ENCODE peak calls at places on chromosomes 1 and 21, in eight cellular contexts. One of them, this sample, is unnamed.

GRCh38 chr21:25313891-25314646 is 293.2 kb downstream of the MRPL39 start:
- DNase-seq in effector CD4-positive, alpha-beta T cell: no peak
- DNase-seq in LHCN-M2: peak
- DNase-seq in fibroblast of pulmonary artery: peak
- DNase-seq in T-helper 2 cell: no peak
- DNase-seq in HTR-8/SVneo: peak
- DNase-seq in NK-92 treated with Interleukin-12 subunit alpha and Interleukin-12 subunit beta, amount 100 ng/mL, for 24 hours: no peak
- DNase-seq in H4: peak
- DNase-seq in this sample: no peak

GRCh38 chr1:58460469-58460868 is 86.1 kb downstream of the OMA1 start:
- DNase-seq in NK-92 treated with Interleukin-12 subunit alpha and Interleukin-12 subunit beta, amount 100 ng/mL, for 24 hours: no peak
- DNase-seq in effector CD4-positive, alpha-beta T cell: no peak
- DNase-seq in H4: no peak
- DNase-seq in LHCN-M2: peak
- DNase-seq in HTR-8/SVneo: peak
- DNase-seq in fibroblast of pulmonary artery: peak
- DNase-seq in T-helper 2 cell: no peak
- DNase-seq in this sample: no peak

GRCh38 chr21:42164064-42164789 is 54.7 kb upstream of the ABCG1 start:
- DNase-seq in fibroblast of pulmonary artery: peak
- DNase-seq in HTR-8/SVneo: peak
- DNase-seq in NK-92 treated with Interleukin-12 subunit alpha and Interleukin-12 subunit beta, amount 100 ng/mL, for 24 hours: peak
- DNase-seq in T-helper 2 cell: no peak
- DNase-seq in LHCN-M2: no peak
- DNase-seq in effector CD4-positive, alpha-beta T cell: peak
- DNase-seq in H4: no peak
- DNase-seq in this sample: peak

GRCh38 chr1:161779393-161779792 is 13.3 kb downstream of the ATF6 start:
- DNase-seq in fibroblast of pulmonary artery: no peak
- DNase-seq in HTR-8/SVneo: no peak
- DNase-seq in LHCN-M2: no peak
- DNase-seq in H4: no peak
- DNase-seq in effector CD4-positive, alpha-beta T cell: no peak
- DNase-seq in T-helper 2 cell: no peak
- DNase-seq in NK-92 treated with Interleukin-12 subunit alpha and Interleukin-12 subunit beta, amount 100 ng/mL, for 24 hours: no peak
- DNase-seq in this sample: no peak

GRCh38 chr1:20216574-20216973 is 30.3 kb upstream of the PLA2G2C start:
- DNase-seq in T-helper 2 cell: no peak
- DNase-seq in H4: no peak
- DNase-seq in fibroblast of pulmonary artery: peak
- DNase-seq in HTR-8/SVneo: no peak
- DNase-seq in effector CD4-positive, alpha-beta T cell: no peak
- DNase-seq in LHCN-M2: no peak
- DNase-seq in NK-92 treated with Interleukin-12 subunit alpha and Interleukin-12 subunit beta, amount 100 ng/mL, for 24 hours: no peak
- DNase-seq in this sample: no peak

GRCh38 chr1:30259631-30260030 is 463.8 kb downstream of the MATN1 start:
- DNase-seq in fibroblast of pulmonary artery: no peak
- DNase-seq in H4: peak
- DNase-seq in NK-92 treated with Interleukin-12 subunit alpha and Interleukin-12 subunit beta, amount 100 ng/mL, for 24 hours: no peak
- DNase-seq in HTR-8/SVneo: no peak
- DNase-seq in T-helper 2 cell: no peak
- DNase-seq in effector CD4-positive, alpha-beta T cell: no peak
- DNase-seq in LHCN-M2: no peak
- DNase-seq in this sample: no peak

GRCh38 chr1:72412286-72412685 is 129.9 kb upstream of the NEGR1 start:
- DNase-seq in HTR-8/SVneo: no peak
- DNase-seq in T-helper 2 cell: no peak
- DNase-seq in effector CD4-positive, alpha-beta T cell: no peak
- DNase-seq in LHCN-M2: peak
- DNase-seq in H4: no peak
- DNase-seq in fibroblast of pulmonary artery: no peak
- DNase-seq in NK-92 treated with Interleukin-12 subunit alpha and Interleukin-12 subunit beta, amount 100 ng/mL, for 24 hours: no peak
- DNase-seq in this sample: no peak

GRCh38 chr1:163315773-163316374 is 5.9 kb upstream of the NUF2 start:
- DNase-seq in effector CD4-positive, alpha-beta T cell: peak
- DNase-seq in LHCN-M2: peak
- DNase-seq in T-helper 2 cell: no peak
- DNase-seq in H4: peak
- DNase-seq in HTR-8/SVneo: no peak
- DNase-seq in fibroblast of pulmonary artery: peak
- DNase-seq in NK-92 treated with Interleukin-12 subunit alpha and Interleukin-12 subunit beta, amount 100 ng/mL, for 24 hours: no peak
- DNase-seq in this sample: peak

GRCh38 chr1:230458509-230458908 is 32.4 kb upstream of the PGBD5 start:
- DNase-seq in NK-92 treated with Interleukin-12 subunit alpha and Interleukin-12 subunit beta, amount 100 ng/mL, for 24 hours: no peak
- DNase-seq in H4: peak
- DNase-seq in T-helper 2 cell: no peak
- DNase-seq in effector CD4-positive, alpha-beta T cell: no peak
- DNase-seq in fibroblast of pulmonary artery: peak
- DNase-seq in LHCN-M2: peak
- DNase-seq in HTR-8/SVneo: no peak
- DNase-seq in this sample: no peak

GRCh38 chr21:41960386-41960785 is 6.6 kb upstream of the C2CD2 start:
- DNase-seq in HTR-8/SVneo: no peak
- DNase-seq in T-helper 2 cell: no peak
- DNase-seq in NK-92 treated with Interleukin-12 subunit alpha and Interleukin-12 subunit beta, amount 100 ng/mL, for 24 hours: no peak
- DNase-seq in LHCN-M2: no peak
- DNase-seq in H4: no peak
- DNase-seq in effector CD4-positive, alpha-beta T cell: no peak
- DNase-seq in fibroblast of pulmonary artery: no peak
- DNase-seq in this sample: no peak

GRCh38 chr21:25956993-25957714 is 213.4 kb downstream of the APP start:
- DNase-seq in NK-92 treated with Interleukin-12 subunit alpha and Interleukin-12 subunit beta, amount 100 ng/mL, for 24 hours: no peak
- DNase-seq in effector CD4-positive, alpha-beta T cell: no peak
- DNase-seq in fibroblast of pulmonary artery: peak
- DNase-seq in HTR-8/SVneo: no peak
- DNase-seq in LHCN-M2: peak
- DNase-seq in H4: no peak
- DNase-seq in T-helper 2 cell: no peak
- DNase-seq in this sample: no peak

GRCh38 chr1:92951141-92951582 is 10.1 kb downstream of the DIPK1A start:
- DNase-seq in HTR-8/SVneo: no peak
- DNase-seq in fibroblast of pulmonary artery: peak
- DNase-seq in T-helper 2 cell: no peak
- DNase-seq in effector CD4-positive, alpha-beta T cell: peak
- DNase-seq in H4: peak
- DNase-seq in LHCN-M2: peak
- DNase-seq in NK-92 treated with Interleukin-12 subunit alpha and Interleukin-12 subunit beta, amount 100 ng/mL, for 24 hours: no peak
- DNase-seq in this sample: no peak

GRCh38 chr1:163295949-163296348 is 25.8 kb upstream of the NUF2 start:
- DNase-seq in T-helper 2 cell: no peak
- DNase-seq in HTR-8/SVneo: no peak
- DNase-seq in effector CD4-positive, alpha-beta T cell: no peak
- DNase-seq in LHCN-M2: no peak
- DNase-seq in H4: no peak
- DNase-seq in NK-92 treated with Interleukin-12 subunit alpha and Interleukin-12 subunit beta, amount 100 ng/mL, for 24 hours: no peak
- DNase-seq in fibroblast of pulmonary artery: no peak
- DNase-seq in this sample: no peak

GRCh38 chr1:214469290-214469689 is 82.1 kb downstream of the PTPN14 start:
- DNase-seq in effector CD4-positive, alpha-beta T cell: no peak
- DNase-seq in fibroblast of pulmonary artery: no peak
- DNase-seq in HTR-8/SVneo: no peak
- DNase-seq in NK-92 treated with Interleukin-12 subunit alpha and Interleukin-12 subunit beta, amount 100 ng/mL, for 24 hours: no peak
- DNase-seq in LHCN-M2: no peak
- DNase-seq in H4: no peak
- DNase-seq in T-helper 2 cell: no peak
- DNase-seq in this sample: no peak

This sample was measured in T follicular helper cell.